ENCODE peak calls at places on chromosomes 6 and 20, in four cellular contexts. F is body of pancreas, L is heart left ventricle, J is fibroblast of lung. R is an unnamed sample.

GRCh38 chr20:46018611-46019010 is 9.9 kb downstream of the MMP9 start:
- DNase-seq in L (no peak), F (no peak), J (no peak), R (no peak)

GRCh38 chr6:37626915-37627314 is 70.8 kb downstream of the MDGA1 start:
- DNase-seq in L (no peak), J (no peak), F (no peak), R (no peak)

GRCh38 chr6:26216886-26217713 is 129.9 kb downstream of the HFE start:
- DNase-seq in L (peak), F (peak), J (peak), R (peak)

GRCh38 chr6:149132336-149132735 is 185.2 kb upstream of the TAB2 start:
- DNase-seq in L (no peak), J (no peak), F (no peak), R (no peak)

GRCh38 chr6:16723833-16724232 is 37.4 kb downstream of the ATXN1 start:
- DNase-seq in J (peak), F (no peak), L (no peak), R (no peak)

GRCh38 chr20:52601295-52601971 is 370.7 kb upstream of the TSHZ2 start:
- DNase-seq in L (no peak), J (peak), F (no peak), R (no peak)

GRCh38 chr20:58233881-58234528 is 5.6 kb upstream of the ANKRD60 start:
- DNase-seq in F (no peak), J (no peak), L (no peak), R (no peak)

GRCh38 chr6:128370072-128370471 is 150.3 kb downstream of the PTPRK start:
- DNase-seq in J (peak), L (no peak), F (no peak), R (no peak)

GRCh38 chr6:18154507-18155272 is at the start of gene TPMT:
- DNase-seq in F (peak), J (no peak), L (peak), R (no peak)

GRCh38 chr20:47698142-47698541 is 87.1 kb downstream of the SULF2 start:
- DNase-seq in L (no peak), J (no peak), F (no peak), R (no peak)

GRCh38 chr20:49989234-49990065 is 6.7 kb downstream of the SNAI1 start:
- DNase-seq in F (peak), L (peak), J (peak), R (no peak)

GRCh38 chr20:8219403-8219802 is 87.3 kb downstream of the PLCB1 start:
- DNase-seq in F (no peak), L (no peak), J (no peak), R (no peak)

GRCh38 chr20:38001173-38001875 is 31.9 kb downstream of the TTI1 start:
- DNase-seq in F (no peak), L (no peak), J (peak), R (no peak)

GRCh38 chr6:43713611-43714310 is 26.2 kb upstream of the MRPS18A start:
- DNase-seq in L (no peak), F (no peak), J (no peak), R (no peak)

GRCh38 chr6:136383271-136383670 is 93.6 kb upstream of the BCLAF1 start:
- DNase-seq in L (no peak), J (no peak), F (no peak), R (no peak)

GRCh38 chr20:59809630-59810375 is 123.6 kb downstream of the SYCP2 start:
- DNase-seq in L (no peak), J (no peak), F (no peak), R (no peak)

GRCh38 chr6:150322452-150322851 is 46.4 kb upstream of the IYD start:
- DNase-seq in J (no peak), F (no peak), L (peak), R (no peak)

GRCh38 chr6:13924146-13924948 is 405 bp upstream of the RNF182 start:
- DNase-seq in F (peak), J (peak), L (peak), R (no peak)

GRCh38 chr6:12776291-12776690 is 59.7 kb downstream of the PHACTR1 start:
- DNase-seq in J (no peak), L (no peak), F (no peak), R (no peak)

GRCh38 chr20:45827030-45827652 is at the start of gene TNNC2:
- DNase-seq in L (no peak), J (no peak), F (no peak), R (no peak)

GRCh38 chr20:39849664-39850063 is 839.4 kb downstream of the MAFB start:
- DNase-seq in F (peak), L (peak), J (peak), R (no peak)

GRCh38 chr6:149147939-149148718 is 169.4 kb upstream of the TAB2 start:
- DNase-seq in F (no peak), J (no peak), L (no peak), R (no peak)

GRCh38 chr6:96702626-96703025 is 134.7 kb downstream of the GPR63 start:
- DNase-seq in L (no peak), J (no peak), F (no peak), R (no peak)

GRCh38 chr6:33700391-33701050 is 11.0 kb downstream of the UQCC2 start:
- DNase-seq in F (peak), L (peak), J (peak), R (peak)

GRCh38 chr6:147005499-147005898 is 198.7 kb upstream of the STXBP5 start:
- DNase-seq in F (no peak), L (no peak), J (no peak), R (no peak)

GRCh38 chr6:138555294-138555988 is 56.1 kb upstream of the NHSL1 start:
- DNase-seq in L (no peak), J (no peak), F (no peak), R (no peak)

DNA sequence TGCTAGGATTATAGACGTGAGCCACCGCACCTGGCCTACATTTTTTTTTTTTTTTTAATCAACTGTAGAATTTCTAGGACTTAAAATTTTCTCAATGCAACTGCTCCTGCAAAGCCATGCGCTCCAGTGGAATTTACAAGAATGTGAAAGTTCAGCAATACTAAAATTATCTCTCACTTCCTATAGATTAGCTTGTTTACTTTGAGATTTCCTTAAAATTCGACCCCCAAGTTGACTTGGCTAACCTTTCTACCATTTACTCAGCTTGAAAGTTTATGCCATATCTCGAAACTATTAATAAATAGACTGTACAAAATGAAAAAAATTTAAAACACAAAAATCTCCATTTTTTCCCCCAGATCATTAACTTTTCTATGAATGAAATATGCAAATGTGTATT is 64.3 kb downstream of the ZBTB2 start:
- DNase-seq in L (no peak), J (no peak), F (no peak), R (no peak)
- H3K4me3 ChIP-seq in L (no peak), J (no peak), F (no peak), R (no peak)

GRCh38 chr20:36672991-36673390 is 27.0 kb upstream of the SLA2 start:
- DNase-seq in F (no peak), J (peak), L (no peak), R (no peak)
- H3K27ac ChIP-seq in F (no peak), J (no peak), L (no peak), R (no peak)

GRCh38 chr6:81594501-81594900 is 158.0 kb downstream of the TENT5A start:
- DNase-seq in J (no peak), F (no peak), L (no peak), R (no peak)

GRCh38 chr6:81590314-81590691 is 162.2 kb downstream of the TENT5A start:
- DNase-seq in F (no peak), L (no peak), J (no peak), R (no peak)

DNA sequence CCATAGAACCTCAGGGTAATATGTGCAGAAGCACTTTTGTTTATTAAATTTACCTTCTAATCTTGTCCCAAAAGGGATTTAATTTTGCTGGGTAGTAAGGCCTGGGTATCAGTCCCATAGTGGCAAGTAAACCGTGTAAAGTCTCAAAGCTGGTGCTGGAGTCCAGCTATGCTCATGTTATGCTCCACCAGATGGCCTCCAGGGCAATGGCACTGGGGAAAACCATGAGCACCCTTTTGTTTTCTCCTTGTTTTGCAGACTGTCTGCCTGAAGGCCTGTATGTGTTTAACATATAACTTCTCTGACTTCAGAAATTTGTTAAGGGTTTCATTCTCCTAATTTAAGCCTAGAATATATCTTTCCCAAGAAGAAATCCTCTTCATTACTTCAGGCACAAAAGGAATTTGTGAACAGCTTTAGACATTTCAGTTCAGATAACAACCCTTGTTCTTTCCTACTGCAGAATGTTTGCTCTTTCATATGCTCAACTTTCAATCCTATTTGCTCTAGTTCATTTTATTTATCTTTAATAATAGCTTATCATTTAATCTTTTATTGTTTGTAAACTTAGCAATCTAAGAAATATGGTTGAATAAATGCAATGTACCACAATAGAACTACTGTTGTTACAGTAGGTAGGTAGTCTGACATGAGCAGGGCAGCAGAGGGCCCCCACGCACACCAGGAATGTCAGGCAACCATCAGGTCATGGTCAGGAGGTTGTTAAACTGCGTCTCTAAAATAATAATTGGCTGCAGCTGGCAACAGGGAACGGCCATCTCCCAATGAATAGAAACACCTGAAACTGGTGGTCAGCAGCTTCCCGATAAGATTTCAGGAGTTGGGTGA is 162.8 kb downstream of the TENT5A start:
- DNase-seq in L (no peak), J (no peak), F (no peak), R (no peak)
- TF ChIP-seq CTCF in L (peak), J (no peak), F (no peak), R (no peak)

GRCh38 chr6:4362306-4362705 is 226.9 kb upstream of the ECI2 start:
- DNase-seq in J (no peak), F (no peak), L (no peak), R (no peak)
- H3K4me3 ChIP-seq in J (no peak), F (no peak), L (no peak), R (no peak)

DNA sequence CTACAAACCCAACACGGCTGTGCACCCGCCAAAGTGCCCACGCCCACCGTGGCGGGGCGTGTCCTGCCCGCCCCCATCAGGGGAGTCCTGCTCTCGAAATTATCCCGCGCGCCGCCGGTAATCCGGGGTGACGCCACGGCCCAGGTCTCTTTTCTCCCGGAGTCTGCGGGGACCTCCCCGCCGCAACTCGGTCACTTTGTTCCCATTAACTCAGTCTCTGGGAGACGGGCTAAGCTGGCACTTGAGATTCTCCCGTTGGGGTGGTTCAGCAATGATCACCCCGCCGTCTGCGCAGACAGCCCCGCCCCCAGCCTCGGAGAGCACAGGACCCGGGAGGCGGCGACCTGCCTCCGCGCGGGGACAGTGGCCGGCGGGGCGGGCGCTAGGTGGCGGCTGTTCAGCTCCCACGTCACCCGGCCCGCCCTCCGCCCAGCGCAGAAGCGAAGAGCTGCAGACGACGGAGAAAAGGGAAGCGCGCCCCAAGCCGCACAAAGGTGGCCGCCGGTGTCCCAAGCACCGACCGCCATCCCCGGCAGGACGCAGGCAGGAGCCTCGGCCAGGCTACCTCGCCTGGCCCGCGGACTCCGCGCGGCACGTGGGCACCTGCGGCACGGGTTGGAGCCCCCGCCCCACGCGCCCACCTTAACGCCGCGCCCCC is 31.5 kb downstream of the SF3B5 start:
- DNase-seq in F (peak), L (peak), J (no peak), R (peak)
- H3K27ac ChIP-seq in F (peak), L (peak), J (no peak), R (peak)

DNA sequence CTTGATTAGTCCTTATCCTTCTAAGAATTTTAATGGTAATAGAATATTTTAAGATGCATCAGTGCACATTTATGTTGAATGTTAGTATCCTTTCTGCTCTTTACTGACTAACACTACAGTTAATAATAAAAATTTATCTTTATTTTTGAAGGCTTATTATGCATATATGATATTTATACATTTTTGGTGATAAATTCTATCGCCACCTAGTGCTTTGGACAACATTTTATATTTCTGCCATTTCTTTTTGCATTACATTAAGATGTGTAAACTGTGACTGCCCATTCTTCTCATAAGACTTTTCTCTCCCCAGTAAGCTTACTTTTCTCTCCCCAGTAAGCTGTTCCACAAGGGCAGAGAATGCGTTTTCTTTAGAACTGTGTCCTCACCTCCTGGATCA is 252.3 kb downstream of the GRIK2 start:
- DNase-seq in J (no peak), F (no peak), L (no peak), R (no peak)
- TF ChIP-seq CTCF in J (no peak), F (no peak), L (no peak), R (no peak)

DNA sequence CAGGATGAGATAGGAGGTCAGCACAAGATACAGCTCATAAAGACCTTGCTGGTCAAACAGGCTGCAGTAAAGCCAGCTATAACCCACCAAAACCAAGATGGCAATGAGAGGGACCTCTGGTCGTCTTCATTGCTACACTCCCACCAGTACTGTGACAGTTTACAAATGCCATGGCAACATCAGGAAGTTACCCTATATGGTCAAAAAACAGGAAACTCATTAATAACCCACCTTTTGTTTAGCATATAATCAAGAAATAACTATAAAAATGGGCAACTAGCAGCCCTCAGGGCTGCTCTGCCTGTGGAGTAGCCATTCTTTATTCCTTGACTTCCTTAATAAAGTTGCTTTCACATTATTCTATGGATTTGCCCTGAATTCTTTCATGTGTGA is 30.9 kb downstream of the SLC22A2 start:
- DNase-seq in F (no peak), L (no peak), J (no peak), R (no peak)
- H3K4me3 ChIP-seq in F (no peak), L (no peak), J (no peak), R (no peak)

GRCh38 chr6:53359843-53360834 is 11.4 kb upstream of the ELOVL5 start:
- DNase-seq in J (peak), L (no peak), F (no peak), R (no peak)
- H3K27ac ChIP-seq in J (peak), L (peak), F (peak), R (peak)

R was measured in HL-60.